ENCODE peak calls at places on chromosomes 1 and 21, in five cellular contexts. K is NCI-H345, J is astrocyte of the spinal cord, Q is T-helper 1 cell, D is Calu3. T is an unnamed sample.

GRCh38 chr1:153586347-153586746 is 20.7 kb upstream of the S100A2 start:
- DNase-seq in K (no peak), Q (no peak), D (no peak), J (no peak), T (no peak)

GRCh38 chr1:173554089-173554488 is 48.8 kb downstream of the SLC9C2 start:
- DNase-seq in D (peak; percentile 17), J (no peak), Q (no peak), K (no peak), T (no peak)

GRCh38 chr1:64828829-64829228 is 84.0 kb downstream of the RAVER2 start:
- DNase-seq in D (no peak), Q (peak; percentile 31), J (no peak), K (no peak), T (no peak)

GRCh38 chr1:101285922-101286568 is 49.2 kb downstream of the S1PR1 start:
- DNase-seq in J (no peak), K (no peak), Q (peak; percentile 45), D (no peak), T (no peak)

GRCh38 chr1:151494741-151495281 is 16.4 kb upstream of the CGN start:
- DNase-seq in D (peak; percentile 67), J (peak; percentile 70), K (no peak), Q (no peak), T (peak; percentile 97)

GRCh38 chr1:55399385-55399784 is 184.2 kb upstream of the USP24 start:
- DNase-seq in D (no peak), K (no peak), Q (no peak), J (no peak), T (no peak)

GRCh38 chr1:54277451-54278355 is 77.7 kb downstream of the MRPL37 start:
- DNase-seq in J (no peak), K (no peak), Q (peak; percentile 47), D (no peak), T (no peak)

GRCh38 chr1:38013027-38013588 is 574 bp downstream of the UTP11 start:
- DNase-seq in Q (no peak), J (peak; percentile 75), D (peak; percentile 23), K (no peak), T (no peak)

GRCh38 chr1:210653771-210654170 is 325.1 kb downstream of the HHAT start:
- DNase-seq in D (no peak), K (no peak), Q (peak; percentile 51), J (no peak), T (no peak)

GRCh38 chr21:33289199-33289819 is 23.1 kb downstream of the IL10RB start:
- DNase-seq in Q (no peak), D (no peak), K (no peak), J (peak; percentile 49), T (no peak)

GRCh38 chr1:115077286-115077983 is 11.9 kb downstream of the TSPAN2 start:
- DNase-seq in K (no peak), Q (no peak), D (no peak), J (no peak), T (no peak)